ENCODE peak calls at places on chromosome 3, in six cellular contexts. L, K, S, G, A and N are unnamed samples.

GRCh38 chr3:5314897-5315296 is 127.4 kb downstream of the EDEM1 start:
- DNase-seq in L (no peak), K (no peak), S (no peak), G (no peak), A (no peak), N (no peak)

GRCh38 chr3:137105277-137105977 is 147.6 kb downstream of the IL20RB start:
- DNase-seq in L (peak), K (peak), S (peak), G (peak), A (no peak), N (no peak)

GRCh38 chr3:114504941-114505632 is 211.3 kb downstream of the TIGIT start:
- DNase-seq in L (no peak), K (peak), S (no peak), G (peak), A (no peak), N (no peak)

GRCh38 chr3:51759203-51759602 is 19.8 kb downstream of the IQCF6 start:
- DNase-seq in L (no peak), K (no peak), S (no peak), G (no peak), A (no peak), N (no peak)

GRCh38 chr3:87033205-87033604 is 42.3 kb upstream of the VGLL3 start:
- DNase-seq in L (no peak), K (no peak), S (no peak), G (no peak), A (no peak), N (no peak)

GRCh38 chr3:117524890-117525289 is 815.3 kb downstream of the TUSC7 start:
- DNase-seq in L (no peak), K (peak), S (no peak), G (no peak), A (no peak), N (no peak)

GRCh38 chr3:146020969-146021368 is 140.0 kb downstream of the PLOD2 start:
- DNase-seq in L (no peak), K (no peak), S (no peak), G (peak), A (no peak), N (no peak)

GRCh38 chr3:38601971-38602550 is 47.4 kb downstream of the SCN5A start:
- DNase-seq in L (no peak), K (no peak), S (no peak), G (no peak), A (no peak), N (no peak)

GRCh38 chr3:50625879-50626182 is 8.9 kb downstream of the MAPKAPK3 start:
- DNase-seq in L (no peak), K (no peak), S (no peak), G (no peak), A (no peak), N (no peak)

GRCh38 chr3:132180337-132180791 is 136.8 kb upstream of the ACP3 start:
- DNase-seq in L (peak), K (peak), S (peak), G (peak), A (peak), N (peak)

GRCh38 chr3:117814975-117815374 is 1105.4 kb downstream of the TUSC7 start:
- DNase-seq in L (no peak), K (peak), S (peak), G (no peak), A (no peak), N (no peak)

GRCh38 chr3:161148832-161149475 is 43.8 kb upstream of the B3GALNT1 start:
- DNase-seq in L (no peak), K (no peak), S (peak), G (no peak), A (no peak), N (no peak)

GRCh38 chr3:30970183-30970582 is 75.7 kb upstream of the GADL1 start:
- DNase-seq in L (no peak), K (no peak), S (peak), G (no peak), A (no peak), N (no peak)

GRCh38 chr3:152405915-152406802 is 137.4 kb downstream of the MBNL1 start:
- DNase-seq in L (no peak), K (peak), S (peak), G (no peak), A (no peak), N (no peak)

GRCh38 chr3:151305081-151305777 is 11.4 kb downstream of the GPR87 start:
- DNase-seq in L (no peak), K (peak), S (peak), G (peak), A (peak), N (peak)

GRCh38 chr3:50586763-50587070 is 17.4 kb downstream of the HEMK1 start:
- DNase-seq in L (no peak), K (no peak), S (no peak), G (no peak), A (no peak), N (no peak)

GRCh38 chr3:11566916-11567315 is 76.8 kb downstream of the VGLL4 start:
- DNase-seq in L (no peak), K (no peak), S (no peak), G (peak), A (no peak), N (peak)

GRCh38 chr3:116770815-116771450 is 61.4 kb downstream of the TUSC7 start:
- DNase-seq in L (peak), K (peak), S (peak), G (peak), A (peak), N (peak)

GRCh38 chr3:57877116-57877515 is 121.0 kb downstream of the SLMAP start:
- DNase-seq in L (no peak), K (peak), S (peak), G (no peak), A (no peak), N (no peak)

GRCh38 chr3:53114412-53115074 is 15.7 kb downstream of the RFT1 start:
- DNase-seq in L (no peak), K (peak), S (peak), G (peak), A (no peak), N (no peak)

GRCh38 chr3:187223799-187224198 is 26.5 kb downstream of the RTP1 start:
- DNase-seq in L (no peak), K (peak), S (peak), G (peak), A (no peak), N (no peak)

GRCh38 chr3:107956991-107957467 is 133.8 kb downstream of the CD47 start:
- DNase-seq in L (no peak), K (peak), S (peak), G (no peak), A (no peak), N (no peak)

GRCh38 chr3:56494679-56495322 is 26.5 kb upstream of the ERC2 start:
- DNase-seq in L (peak), K (peak), S (peak), G (peak), A (peak), N (peak)

GRCh38 chr3:37907906-37908305 is 46.2 kb downstream of the CTDSPL start:
- DNase-seq in L (no peak), K (no peak), S (no peak), G (no peak), A (no peak), N (no peak)

GRCh38 chr3:31620656-31621055 is 87.9 kb downstream of the STT3B start:
- DNase-seq in L (no peak), K (peak), S (no peak), G (no peak), A (no peak), N (no peak)

GRCh38 chr3:113287818-113288648 is 76.7 kb downstream of the BOC start:
- DNase-seq in L (peak), K (peak), S (peak), G (peak), A (peak), N (no peak)

GRCh38 chr3:174822320-174822719 is 36.8 kb upstream of the NAALADL2 start:
- DNase-seq in L (no peak), K (no peak), S (no peak), G (no peak), A (no peak), N (no peak)

GRCh38 chr3:17831366-17831765 is 88.9 kb upstream of the TBC1D5 start:
- DNase-seq in L (no peak), K (peak), S (no peak), G (no peak), A (no peak), N (no peak)

GRCh38 chr3:157572559-157573270 is 69.5 kb upstream of the VEPH1 start:
- DNase-seq in L (peak), K (peak), S (peak), G (peak), A (no peak), N (no peak)

GRCh38 chr3:101950510-101950909 is 101.2 kb downstream of the NFKBIZ start:
- DNase-seq in L (no peak), K (peak), S (peak), G (no peak), A (no peak), N (no peak)

GRCh38 chr3:11567516-11568467 is 75.9 kb downstream of the VGLL4 start:
- DNase-seq in L (no peak), K (peak), S (peak), G (peak), A (no peak), N (no peak)

GRCh38 chr3:192831111-192831644 is 86.5 kb downstream of the MB21D2 start:
- DNase-seq in L (no peak), K (peak), S (peak), G (peak), A (no peak), N (no peak)

GRCh38 chr3:140922634-140923033 is 19.0 kb upstream of the SLC25A36 start:
- DNase-seq in L (no peak), K (peak), S (peak), G (peak), A (no peak), N (no peak)

GRCh38 chr3:197216169-197216860 is 82.1 kb downstream of the DLG1 start:
- DNase-seq in L (no peak), K (peak), S (no peak), G (peak), A (no peak), N (no peak)

GRCh38 chr3:133962879-133963278 is 66.8 kb downstream of the SLCO2A1 start:
- DNase-seq in L (no peak), K (peak), S (no peak), G (peak), A (no peak), N (no peak)

GRCh38 chr3:123129532-123129931 is 62.7 kb downstream of the PDIA5 start:
- DNase-seq in L (no peak), K (no peak), S (no peak), G (no peak), A (no peak), N (no peak)

DNA sequence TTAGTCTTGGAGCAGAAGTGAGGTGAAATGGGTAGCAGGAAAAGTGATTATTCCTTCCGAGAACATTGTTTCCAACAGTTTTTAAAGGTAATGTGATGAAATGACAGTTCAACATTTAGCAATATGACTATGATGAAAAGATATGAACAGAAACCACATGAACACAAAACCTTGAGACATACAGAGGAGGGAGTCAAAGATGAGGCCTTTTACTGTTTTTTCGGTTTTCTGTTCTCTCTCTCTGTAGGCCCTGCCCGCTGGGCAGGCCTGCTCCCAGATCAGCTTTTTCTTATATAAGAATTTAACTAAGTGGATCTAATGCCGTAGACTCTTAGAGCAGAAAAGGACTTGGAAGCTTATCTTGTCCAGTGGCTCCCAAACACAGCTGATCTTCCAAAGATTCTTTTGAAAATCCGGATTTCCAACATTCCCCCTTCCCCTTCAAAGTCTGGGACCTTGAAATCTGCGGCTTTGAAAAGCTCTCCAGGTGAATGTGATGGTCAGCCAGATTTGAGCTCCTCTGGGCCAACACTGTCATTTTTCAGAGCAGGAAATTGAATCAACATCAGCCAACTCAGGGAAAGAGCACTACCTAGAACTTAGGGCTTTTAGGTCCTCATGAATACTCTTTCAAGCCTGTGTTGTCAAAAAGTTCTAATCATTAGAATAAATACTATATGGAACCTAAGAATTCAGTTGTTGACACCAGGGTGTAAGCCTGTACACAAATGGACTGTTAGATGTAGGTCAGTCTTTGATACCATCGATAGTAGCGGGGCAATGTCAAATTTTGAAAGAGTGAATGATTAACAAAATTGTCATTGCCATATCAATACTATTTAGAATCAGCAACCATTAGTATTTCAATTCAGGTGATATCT is 372.7 kb downstream of the SHQ1 start:
- DNase-seq in L (no peak), K (no peak), S (no peak), G (peak), A (no peak), N (no peak)
- H4K91ac ChIP-seq in L (no peak), K (no peak), S (no peak), G (peak), A (no peak), N (no peak)

DNA sequence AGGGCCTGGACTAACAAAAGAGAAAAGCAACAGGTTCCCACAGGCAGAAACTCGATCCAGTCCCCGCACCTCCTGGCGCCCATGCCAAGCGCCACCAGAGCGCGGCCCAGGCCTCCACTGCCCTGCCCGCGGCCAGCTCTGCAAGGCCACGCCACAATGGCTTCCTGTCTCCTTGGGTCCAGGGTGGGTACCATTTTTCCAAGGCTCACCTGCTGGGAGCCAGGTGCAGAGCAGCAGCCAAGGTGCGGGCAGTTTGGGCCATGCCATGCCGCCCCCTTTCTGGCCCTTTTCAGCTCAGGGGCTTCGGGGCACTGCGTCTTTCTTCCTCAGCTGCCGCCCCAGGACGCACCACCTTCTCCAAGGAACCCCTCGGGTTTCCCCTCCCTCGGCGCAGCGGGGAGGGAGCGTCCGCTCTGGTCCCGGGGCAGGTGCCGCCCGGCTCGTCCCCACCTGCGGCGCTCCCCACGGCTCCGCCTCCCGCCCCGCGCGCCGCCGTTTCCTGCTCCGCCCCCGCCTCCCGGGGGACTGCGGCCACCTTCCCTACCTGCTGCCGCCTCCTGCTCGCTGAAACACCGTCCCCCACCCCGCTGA is at the start of gene ILDR1:
- DNase-seq in L (no peak), K (no peak), S (no peak), G (peak), A (peak), N (peak)
- H2AFZ ChIP-seq in L (peak), K (peak), S (no peak), G (peak), A (peak), N (no peak)

GRCh38 chr3:34312684-34313083 is 514.3 kb downstream of the PDCD6IP start:
- DNase-seq in L (no peak), K (no peak), S (no peak), G (no peak), A (no peak), N (no peak)
- H4K91ac ChIP-seq in L (no peak), K (no peak), S (no peak), G (no peak), A (no peak), N (no peak)

GRCh38 chr3:171165986-171166385 is 139.5 kb upstream of the SLC2A2 start:
- DNase-seq in L (no peak), K (no peak), S (no peak), G (no peak), A (no peak), N (no peak)
- H2AFZ ChIP-seq in L (no peak), K (no peak), S (no peak), G (no peak), A (no peak), N (no peak)

DNA sequence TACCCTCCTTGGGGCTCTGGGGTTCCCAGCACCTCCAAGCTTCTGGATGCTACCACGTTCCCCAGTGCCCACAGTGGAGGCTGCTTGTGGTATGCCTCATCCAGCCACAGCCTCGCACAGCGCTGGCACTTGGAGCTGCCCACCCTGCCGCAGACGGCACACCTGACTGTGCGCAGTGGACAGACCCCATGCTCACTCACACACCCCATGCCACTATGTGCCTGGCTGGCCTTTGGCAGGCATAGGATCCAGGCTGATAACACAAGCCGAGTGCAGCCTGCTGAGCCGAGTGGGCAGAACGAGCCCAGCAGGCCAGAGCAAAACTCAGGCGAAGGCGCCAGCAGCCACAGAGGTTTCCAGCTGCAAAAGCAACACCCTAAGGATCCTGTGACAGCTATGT is 311.5 kb downstream of the ULK4 start:
- DNase-seq in L (no peak), K (no peak), S (no peak), G (no peak), A (no peak), N (no peak)
- H4K91ac ChIP-seq in L (no peak), K (no peak), S (no peak), G (no peak), A (no peak), N (no peak)

DNA sequence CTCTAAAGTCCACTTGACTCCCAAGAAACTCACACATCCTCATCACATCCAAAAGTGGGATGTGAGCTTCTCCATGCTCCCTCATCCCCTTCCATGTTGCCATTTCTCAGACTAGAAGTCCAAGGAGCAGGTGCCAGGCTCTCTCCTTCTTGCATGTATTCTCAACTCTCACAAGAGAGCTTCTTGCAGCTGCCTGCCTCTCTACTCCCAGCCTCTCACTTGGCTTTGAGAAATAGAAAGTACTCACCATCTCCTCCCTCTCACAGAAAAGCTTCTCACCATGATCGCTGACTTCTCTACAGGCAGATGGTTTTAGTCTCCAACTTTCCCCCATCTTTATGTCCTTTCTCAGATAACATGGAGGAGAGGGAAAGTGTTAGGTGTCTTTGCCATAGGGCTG is 26.6 kb downstream of the COL8A1 start:
- DNase-seq in L (no peak), K (no peak), S (no peak), G (no peak), A (no peak), N (no peak)
- H2AFZ ChIP-seq in L (no peak), K (no peak), S (no peak), G (no peak), A (no peak), N (no peak)